ENCODE peak calls at places on chromosomes 2 and 18, in nine cellular contexts. A is fibroblast of lung, Q is HCT116, K is hepatocyte, B is ovary, J is kidney, C is psoas muscle, E is PC-9, Z is cardiac muscle cell. H is an unnamed sample.

GRCh38 chr18:22964116-22964515 is 31.0 kb downstream of the RBBP8 start:
- DNase-seq in A (peak; percentile 50), Q (no peak), K (no peak), B (no peak), J (no peak), C (no peak), E (no peak), Z (peak; percentile 21), H (no peak)

GRCh38 chr2:38154395-38154794 is 78.4 kb upstream of the CYP1B1 start:
- DNase-seq in A (no peak), Q (no peak), K (no peak), B (no peak), J (no peak), C (no peak), E (no peak), Z (peak; percentile 52), H (no peak)

GRCh38 chr2:218882866-218883366 is 2.3 kb downstream of the WNT10A start:
- DNase-seq in A (no peak), Q (no peak), K (no peak), B (no peak), J (peak; percentile 58), C (peak; percentile 33), E (no peak), Z (no peak), H (no peak)

GRCh38 chr2:9099341-9099751 is 95.9 kb upstream of the MBOAT2 start:
- DNase-seq in A (peak; percentile 81), Q (no peak), K (no peak), B (no peak), J (no peak), C (no peak), E (no peak), Z (no peak), H (no peak)

GRCh38 chr2:605674-606608 is 71.3 kb downstream of the TMEM18 start:
- DNase-seq in A (no peak), Q (no peak), K (no peak), B (no peak), J (no peak), C (no peak), E (no peak), Z (no peak), H (peak; percentile 0)

GRCh38 chr2:60364441-60364840 is 189.0 kb downstream of the BCL11A start:
- DNase-seq in A (no peak), Q (no peak), K (no peak), B (no peak), J (no peak), C (no peak), E (no peak), Z (no peak), H (no peak)

GRCh38 chr2:127014630-127015029 is 92.3 kb downstream of the BIN1 start:
- DNase-seq in A (peak; percentile 86), Q (no peak), K (peak; percentile 46), B (no peak), J (no peak), C (no peak), E (no peak), Z (peak; percentile 96), H (no peak)

GRCh38 chr2:25274868-25275574 is 66.7 kb downstream of the DNMT3A start:
- DNase-seq in A (peak; percentile 43), Q (no peak), K (no peak), B (peak; percentile 76), J (peak; percentile 83), C (peak; percentile 69), E (no peak), Z (peak; percentile 60), H (no peak)

GRCh38 chr18:62883937-62884735 is 168.8 kb downstream of the PHLPP1 start:
- DNase-seq in A (no peak), Q (no peak), K (no peak), B (no peak), J (no peak), C (no peak), E (no peak), Z (no peak), H (no peak)

GRCh38 chr2:33069894-33070651 is 123.3 kb downstream of the LTBP1 start:
- DNase-seq in A (peak; percentile 100), Q (peak; percentile 91), K (peak; percentile 62), B (no peak), J (peak; percentile 59), C (peak; percentile 82), E (peak; percentile 76), Z (peak; percentile 95), H (no peak)

GRCh38 chr2:128310094-128310716 is 8.5 kb downstream of the HS6ST1 start:
- DNase-seq in A (no peak), Q (no peak), K (no peak), B (peak; percentile 43), J (peak; percentile 73), C (peak; percentile 48), E (no peak), Z (no peak), H (peak; percentile 8)

GRCh38 chr2:201182650-201183372 is at the start of gene CASP10:
- DNase-seq in A (peak; percentile 19), Q (peak; percentile 53), K (peak; percentile 80), B (no peak), J (no peak), C (no peak), E (peak; percentile 44), Z (peak; percentile 88), H (no peak)

GRCh38 chr2:65265090-65266045 is 37.7 kb downstream of the ACTR2 start:
- DNase-seq in A (peak; percentile 81), Q (peak; percentile 78), K (peak; percentile 83), B (no peak), J (no peak), C (no peak), E (peak; percentile 38), Z (peak; percentile 91), H (peak; percentile 70)

GRCh38 chr2:42742740-42743666 is 20.9 kb downstream of the OXER1 start:
- DNase-seq in A (no peak), Q (no peak), K (no peak), B (no peak), J (no peak), C (no peak), E (no peak), Z (no peak), H (no peak)

GRCh38 chr2:60552096-60552850 is 1.2 kb downstream of the BCL11A start:
- DNase-seq in A (peak; percentile 27), Q (no peak), K (peak; percentile 54), B (no peak), J (no peak), C (no peak), E (no peak), Z (peak; percentile 22), H (no peak)

GRCh38 chr2:63767307-63767706 is 74.4 kb upstream of the UGP2 start:
- DNase-seq in A (no peak), Q (no peak), K (no peak), B (no peak), J (no peak), C (no peak), E (no peak), Z (no peak), H (no peak)

DNA sequence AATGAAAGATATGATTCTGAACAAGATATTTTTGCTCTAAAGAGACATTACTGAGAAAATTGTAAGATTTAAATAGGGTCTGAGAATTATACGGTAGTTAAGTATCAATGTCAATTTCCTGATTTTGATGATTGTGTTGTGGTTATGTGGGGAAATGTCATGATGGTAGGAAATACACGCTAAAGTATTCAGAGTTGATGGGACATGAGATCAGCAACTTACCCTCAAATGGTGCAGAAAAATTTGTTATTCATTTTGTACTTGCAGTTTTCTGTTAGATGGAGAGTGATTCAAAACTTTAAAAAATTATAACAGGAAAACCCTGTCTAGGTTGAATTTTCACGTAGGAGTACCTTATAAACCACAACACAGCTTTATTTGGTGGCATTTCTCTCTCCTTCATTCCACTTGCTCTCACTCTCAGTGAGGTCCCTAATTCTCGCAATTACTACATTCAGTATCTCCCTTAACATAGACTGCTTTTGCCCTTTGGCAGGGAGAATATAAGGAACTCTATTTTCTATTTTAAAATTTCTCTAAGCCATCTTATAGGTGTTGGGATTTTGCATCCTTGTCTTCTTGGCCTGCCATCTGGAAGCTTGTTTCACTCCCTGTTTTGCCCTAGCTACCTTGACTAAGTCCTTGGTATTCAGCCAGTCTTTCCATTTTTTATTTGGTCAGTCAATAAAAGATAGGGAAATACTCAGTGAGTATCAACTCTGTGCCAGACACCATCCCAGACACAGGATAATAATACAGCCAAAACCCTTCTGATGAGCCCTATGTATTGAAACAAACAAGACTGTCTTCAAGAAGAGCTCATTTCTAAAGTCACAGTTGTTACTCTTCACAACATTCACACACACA is 550.6 kb upstream of the ACVR2A start:
- DNase-seq in A (peak; percentile 9), Q (no peak), K (no peak), B (no peak), J (no peak), C (no peak), E (no peak), Z (no peak), H (no peak)
- H3K4me3 ChIP-seq in A (no peak overlapping the region), Q (no peak overlapping the region), K (no peak overlapping the region), B (no peak overlapping the region), J (no peak overlapping the region), C (no peak overlapping the region), E (no peak overlapping the region), Z (no peak overlapping the region), H (no peak overlapping the region)

DNA sequence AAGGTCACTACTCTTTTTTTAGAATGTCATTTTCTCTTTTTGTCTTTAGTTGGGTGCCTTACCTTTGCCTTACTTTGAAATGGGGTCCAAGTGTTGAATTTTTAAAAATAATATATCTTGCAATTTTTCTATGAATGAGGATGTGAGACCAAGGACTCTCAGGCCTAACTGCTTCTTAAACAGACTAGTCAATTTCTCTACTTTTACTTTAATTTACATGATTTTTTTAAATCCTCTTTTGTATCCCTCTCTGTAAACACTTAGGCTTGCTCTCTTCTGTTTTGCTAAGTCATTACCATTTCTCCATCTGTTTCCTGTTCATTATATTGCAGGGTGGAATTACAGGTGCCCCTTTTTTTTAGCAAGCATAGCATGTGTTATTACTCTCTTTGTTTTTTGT is 261.7 kb downstream of the SPAG16 start:
- DNase-seq in A (no peak), Q (no peak), K (no peak), B (no peak), J (no peak), C (no peak), E (no peak), Z (no peak), H (no peak)
- H3K27ac ChIP-seq in A (no peak overlapping the region), Q (no peak overlapping the region), K (no peak overlapping the region), B (no peak overlapping the region), J (no peak overlapping the region), C (no peak overlapping the region), E (no peak overlapping the region), Z (no peak overlapping the region), H (no peak overlapping the region)

GRCh38 chr2:51420521-51420920 is 388.6 kb upstream of the NRXN1 start:
- DNase-seq in A (peak; percentile 23), Q (no peak), K (no peak), B (no peak), J (no peak), C (no peak), E (no peak), Z (peak; percentile 0), H (no peak)

DNA sequence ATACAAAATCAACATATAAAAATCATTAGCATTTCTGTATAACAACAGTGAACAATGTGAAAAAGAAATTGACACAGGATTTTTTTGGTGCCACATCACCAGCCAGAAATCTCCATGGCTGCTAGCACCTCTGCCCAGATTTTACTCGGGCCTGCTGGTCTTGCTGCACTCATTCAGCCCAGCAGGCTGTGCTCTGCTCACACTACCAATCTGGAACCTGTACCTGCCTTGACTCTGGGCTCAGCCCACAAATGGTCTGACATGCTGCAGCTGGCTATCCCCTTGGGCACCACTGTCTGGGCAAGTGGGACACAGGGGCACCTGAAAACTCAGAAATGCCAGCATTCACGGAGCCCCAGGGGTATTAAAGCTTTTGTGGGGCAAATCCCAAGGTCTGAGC is 392.5 kb upstream of the NRXN1 start:
- DNase-seq in A (no peak), Q (peak; percentile 26), K (peak; percentile 8), B (no peak), J (peak; percentile 12), C (no peak), E (no peak), Z (no peak), H (no peak)
- TF ChIP-seq CTCF in A (no peak), Q (peak; percentile 56), K (peak; percentile 15), B (no peak), J (no peak), C (no peak), E (no peak), Z (no peak), H (no peak)

GRCh38 chr2:237968048-237968862 is 1.4 kb downstream of the UBE2F start:
- DNase-seq in A (peak; percentile 39), Q (no peak), K (peak; percentile 50), B (no peak), J (no peak), C (no peak), E (no peak), Z (peak; percentile 77), H (no peak)
- H3K4me3 ChIP-seq in A (peak overlapping the region; percentile 78), Q (peak overlapping the region; percentile 94), K (peak overlapping the region; percentile 60), B (peak overlapping the region; percentile 66), J (peak overlapping the region; percentile 76), C (peak overlapping the region; percentile 88), E (peak overlapping the region; percentile 96), Z (peak overlapping the region; percentile 91), H (peak overlapping the region; percentile 62)

H was measured in tibial nerve.